ENCODE peak calls at places on chromosomes 1 and 21, in seven cellular contexts. Z is endothelial cell of umbilical vein; I is AG20443; D is transverse colon; H is germinal center; Y is NCI-H2081; R is activated gamma-delta T cell treated with anti-CD3 and anti-CD28 coated beads, Interleukin-2, amount 50 U/mL, for 16 hours. E is an unnamed sample.

GRCh38 chr1:160401487-160401805 is 1.1 kb downstream of the VANGL2 start:
- DNase-seq in Z (no peak), I (no peak), D (no peak), H (no peak), Y (no peak), R (no peak), E (no peak)

GRCh38 chr1:32062867-32063230 is 9.9 kb upstream of the TMEM39B start:
- DNase-seq in Z (no peak), I (peak; percentile 20), D (no peak), H (no peak), Y (no peak), R (no peak), E (no peak)

GRCh38 chr1:186747661-186748060 is 67.4 kb upstream of the PTGS2 start:
- DNase-seq in Z (no peak), I (no peak), D (no peak), H (no peak), Y (no peak), R (no peak), E (no peak)

GRCh38 chr1:45721207-45721606 is 29.2 kb downstream of the IPP start:
- DNase-seq in Z (no peak), I (peak; percentile 49), D (no peak), H (no peak), Y (no peak), R (no peak), E (no peak)

GRCh38 chr1:185938396-185938795 is 204.2 kb downstream of the HMCN1 start:
- DNase-seq in Z (no peak), I (no peak), D (no peak), H (no peak), Y (no peak), R (no peak), E (no peak)

GRCh38 chr1:237470712-237471310 is 419.9 kb downstream of the ZP4 start:
- DNase-seq in Z (no peak), I (no peak), D (no peak), H (no peak), Y (peak; percentile 77), R (no peak), E (no peak)

GRCh38 chr1:30035522-30036228 is 687.7 kb downstream of the MATN1 start:
- DNase-seq in Z (no peak), I (no peak), D (no peak), H (no peak), Y (no peak), R (no peak), E (no peak)

GRCh38 chr1:7885513-7886298 is 32.8 kb upstream of the UTS2 start:
- DNase-seq in Z (no peak), I (no peak), D (peak; percentile 92), H (peak; percentile 31), Y (no peak), R (peak; percentile 1), E (peak; percentile 14)

GRCh38 chr21:32198369-32198768 is 80.5 kb downstream of the MIS18A start:
- DNase-seq in Z (no peak), I (no peak), D (no peak), H (no peak), Y (no peak), R (no peak), E (no peak)

GRCh38 chr1:176957603-176958002 is 206.9 kb downstream of the ASTN1 start:
- DNase-seq in Z (no peak), I (no peak), D (no peak), H (no peak), Y (no peak), R (no peak), E (no peak)

GRCh38 chr1:205570796-205571537 is 60.8 kb downstream of the ELK4 start:
- DNase-seq in Z (no peak), I (no peak), D (peak; percentile 1), H (no peak), Y (no peak), R (no peak), E (no peak)

GRCh38 chr1:29524285-29525065 is 288.2 kb downstream of the PTPRU start:
- DNase-seq in Z (no peak), I (no peak), D (no peak), H (no peak), Y (no peak), R (no peak), E (no peak)

GRCh38 chr1:38014171-38014570 is 1.6 kb downstream of the UTP11 start:
- DNase-seq in Z (no peak), I (no peak), D (no peak), H (no peak), Y (no peak), R (no peak), E (no peak)

GRCh38 chr1:39900662-39901485 is 843 bp downstream of the MYCL start:
- DNase-seq in Z (no peak), I (peak; percentile 54), D (peak; percentile 30), H (no peak), Y (no peak), R (no peak), E (peak; percentile 41)

GRCh38 chr1:69994261-69994660 is 211.1 kb downstream of the LRRC40 start:
- DNase-seq in Z (peak; percentile 59), I (peak; percentile 11), D (no peak), H (no peak), Y (no peak), R (no peak), E (no peak)

GRCh38 chr1:154405762-154406571 is 824 bp downstream of the IL6R start:
- DNase-seq in Z (peak; percentile 69), I (peak; percentile 84), D (peak; percentile 76), H (no peak), Y (no peak), R (no peak), E (peak; percentile 82)